ENCODE peak calls at places on chromosomes 5 and 9, in nine cellular contexts. K is AG09319; U is iPS DF 19.7; A is BE2C; F is pulmonary artery endothelial cell; D is activated CD8-positive, alpha-beta memory T cell treated with anti-CD3 and anti-CD28 coated beads for 1 hour; C is kidney glomerular epithelial cell; Y is NCI-H748 treated with DMSO at 0.1 percent for 48 hours; N is amniotic stem cell. R is an unnamed sample.

GRCh38 chr5:39661026-39661779 is 236.4 kb upstream of the DAB2 start:
- DNase-seq in K (no peak), U (no peak), A (no peak), F (no peak), D (no peak), C (peak), Y (no peak), N (no peak), R (no peak)

GRCh38 chr5:154486427-154486866 is 8.4 kb upstream of the HAND1 start:
- DNase-seq in K (no peak), U (no peak), A (peak), F (no peak), D (no peak), C (no peak), Y (peak), N (no peak), R (no peak)

GRCh38 chr9:20476912-20477311 is 145.4 kb downstream of the MLLT3 start:
- DNase-seq in K (no peak), U (no peak), A (no peak), F (no peak), D (no peak), C (no peak), Y (no peak), N (no peak), R (no peak)

GRCh38 chr9:121744002-121744686 is 92.7 kb downstream of the DAB2IP start:
- DNase-seq in K (peak), U (no peak), A (peak), F (no peak), D (no peak), C (no peak), Y (no peak), N (no peak), R (peak)

GRCh38 chr5:160370713-160371034 is 248 bp upstream of the C1QTNF2 start:
- DNase-seq in K (no peak), U (no peak), A (no peak), F (no peak), D (no peak), C (no peak), Y (no peak), N (no peak), R (no peak)

GRCh38 chr5:1411099-1411498 is 34.1 kb downstream of the SLC6A3 start:
- DNase-seq in K (no peak), U (no peak), A (no peak), F (no peak), D (no peak), C (no peak), Y (no peak), N (no peak), R (no peak)

GRCh38 chr9:129204840-129205239 is 26.8 kb upstream of the IER5L start:
- DNase-seq in K (no peak), U (no peak), A (no peak), F (no peak), D (no peak), C (no peak), Y (no peak), N (no peak), R (no peak)

GRCh38 chr9:69385474-69386091 is 60.6 kb downstream of the ENTREP1 start:
- DNase-seq in K (no peak), U (peak), A (no peak), F (peak), D (no peak), C (no peak), Y (no peak), N (no peak), R (no peak)

GRCh38 chr5:33238826-33239670 is 201.7 kb upstream of the TARS1 start:
- DNase-seq in K (no peak), U (no peak), A (no peak), F (no peak), D (no peak), C (no peak), Y (no peak), N (no peak), R (peak)

GRCh38 chr5:57221049-57221568 is 47.2 kb downstream of the GPBP1 start:
- DNase-seq in K (peak), U (no peak), A (no peak), F (peak), D (no peak), C (peak), Y (peak), N (peak), R (peak)

GRCh38 chr9:93268551-93269314 is 84.8 kb downstream of the WNK2 start:
- DNase-seq in K (no peak), U (no peak), A (no peak), F (no peak), D (no peak), C (no peak), Y (peak), N (no peak), R (no peak)

GRCh38 chr5:42887094-42887493 is 75.4 kb upstream of the SELENOP start:
- DNase-seq in K (no peak), U (no peak), A (no peak), F (no peak), D (no peak), C (no peak), Y (peak), N (no peak), R (no peak)

GRCh38 chr9:92963831-92964606 is 16.7 kb downstream of the FGD3 start:
- DNase-seq in K (no peak), U (no peak), A (no peak), F (no peak), D (peak), C (no peak), Y (no peak), N (no peak), R (peak)

GRCh38 chr5:55104036-55104767 is 1.8 kb downstream of the GZMA start:
- DNase-seq in K (no peak), U (no peak), A (no peak), F (no peak), D (no peak), C (no peak), Y (no peak), N (no peak), R (no peak)

GRCh38 chr5:118647587-118647986 is 340.8 kb downstream of the DTWD2 start:
- DNase-seq in K (no peak), U (no peak), A (no peak), F (no peak), D (no peak), C (no peak), Y (no peak), N (no peak), R (no peak)

GRCh38 chr5:143110591-143110990 is 292.9 kb downstream of the NR3C1 start:
- DNase-seq in K (no peak), U (no peak), A (no peak), F (no peak), D (no peak), C (no peak), Y (no peak), N (no peak), R (no peak)

GRCh38 chr9:134025606-134026541 is 593 bp downstream of the BRD3OS start:
- DNase-seq in K (no peak), U (no peak), A (peak), F (no peak), D (no peak), C (no peak), Y (no peak), N (peak), R (peak)

GRCh38 chr5:104643320-104643719 is 1080.7 kb upstream of the NUDT12 start:
- DNase-seq in K (no peak), U (no peak), A (no peak), F (no peak), D (no peak), C (peak), Y (no peak), N (no peak), R (no peak)

GRCh38 chr9:123081824-123082223 is 48.4 kb downstream of the GPR21 start:
- DNase-seq in K (peak), U (no peak), A (no peak), F (peak), D (no peak), C (peak), Y (peak), N (peak), R (peak)

GRCh38 chr5:39757121-39757520 is 332.3 kb upstream of the DAB2 start:
- DNase-seq in K (no peak), U (no peak), A (no peak), F (no peak), D (no peak), C (peak), Y (no peak), N (no peak), R (no peak)

GRCh38 chr9:33614001-33614687 is 90.1 kb downstream of the ANKRD18B start:
- DNase-seq in K (no peak), U (no peak), A (no peak), F (no peak), D (no peak), C (no peak), Y (no peak), N (no peak), R (no peak)

GRCh38 chr5:76451046-76451701 is 48.1 kb downstream of the IQGAP2 start:
- DNase-seq in K (no peak), U (no peak), A (no peak), F (no peak), D (no peak), C (no peak), Y (no peak), N (no peak), R (no peak)

GRCh38 chr9:134315716-134316443 is 10.4 kb upstream of the RXRA start:
- DNase-seq in K (no peak), U (no peak), A (no peak), F (no peak), D (no peak), C (no peak), Y (no peak), N (no peak), R (no peak)

GRCh38 chr5:136246122-136246521 is 53.2 kb upstream of the SMIM32 start:
- DNase-seq in K (no peak), U (no peak), A (no peak), F (no peak), D (no peak), C (peak), Y (no peak), N (no peak), R (no peak)

GRCh38 chr9:68417762-68418161 is 61.4 kb downstream of the PGM5 start:
- DNase-seq in K (no peak), U (no peak), A (no peak), F (no peak), D (no peak), C (no peak), Y (no peak), N (no peak), R (no peak)

GRCh38 chr5:98586581-98586980 is 186.9 kb upstream of the RGMB start:
- DNase-seq in K (no peak), U (no peak), A (no peak), F (no peak), D (no peak), C (no peak), Y (no peak), N (no peak), R (no peak)

GRCh38 chr9:134376386-134377142 is 50.3 kb downstream of the RXRA start:
- DNase-seq in K (no peak), U (no peak), A (no peak), F (no peak), D (no peak), C (no peak), Y (no peak), N (no peak), R (no peak)

GRCh38 chr9:25681270-25681669 is 3.0 kb upstream of the TUSC1 start:
- DNase-seq in K (no peak), U (no peak), A (no peak), F (no peak), D (no peak), C (peak), Y (no peak), N (peak), R (no peak)

GRCh38 chr5:149450199-149450598 is 71.1 kb upstream of the IL17B start:
- DNase-seq in K (no peak), U (no peak), A (no peak), F (peak), D (no peak), C (no peak), Y (no peak), N (no peak), R (no peak)

GRCh38 chr5:143033535-143034260 is 263.5 kb downstream of the ARHGAP26 start:
- DNase-seq in K (peak), U (no peak), A (no peak), F (peak), D (no peak), C (peak), Y (no peak), N (peak), R (no peak)

GRCh38 chr5:66724740-66725139 is 128.5 kb downstream of the MAST4 start:
- DNase-seq in K (no peak), U (no peak), A (no peak), F (no peak), D (no peak), C (no peak), Y (no peak), N (no peak), R (peak)